ENCODE peak calls at places on chromosomes 4 and X, in five cellular contexts. One of them, this sample, is unnamed.

GRCh38 chrX:9164086-9164485 is 130.2 kb upstream of the FAM9B start:
- DNase-seq in omental fat pad: no peak
- DNase-seq in endodermal cell: no peak
- DNase-seq in activated CD8-positive, alpha-beta memory T cell treated with anti-CD3 and anti-CD28 coated beads for 1 hour: no peak
- DNase-seq in transverse colon: no peak
- DNase-seq in this sample: no peak

GRCh38 chr4:53782468-53782865 is 191.2 kb upstream of the LNX1 start:
- DNase-seq in activated CD8-positive, alpha-beta memory T cell treated with anti-CD3 and anti-CD28 coated beads for 1 hour: no peak
- DNase-seq in endodermal cell: no peak
- DNase-seq in transverse colon: no peak
- DNase-seq in omental fat pad: no peak
- DNase-seq in this sample: no peak

GRCh38 chrX:99117011-99117410 is 1293.1 kb downstream of the PCDH19 start:
- DNase-seq in omental fat pad: no peak
- DNase-seq in endodermal cell: no peak
- DNase-seq in activated CD8-positive, alpha-beta memory T cell treated with anti-CD3 and anti-CD28 coated beads for 1 hour: no peak
- DNase-seq in transverse colon: no peak
- DNase-seq in this sample: no peak

GRCh38 chr4:153512952-153513500 is 46.9 kb downstream of the TMEM131L start:
- DNase-seq in endodermal cell: no peak
- DNase-seq in omental fat pad: no peak
- DNase-seq in transverse colon: no peak
- DNase-seq in activated CD8-positive, alpha-beta memory T cell treated with anti-CD3 and anti-CD28 coated beads for 1 hour: no peak
- DNase-seq in this sample: no peak

GRCh38 chrX:26778320-26778888 is 562.4 kb downstream of the MAGEB5 start:
- DNase-seq in transverse colon: no peak
- DNase-seq in activated CD8-positive, alpha-beta memory T cell treated with anti-CD3 and anti-CD28 coated beads for 1 hour: no peak
- DNase-seq in endodermal cell: no peak
- DNase-seq in omental fat pad: no peak
- DNase-seq in this sample: no peak

GRCh38 chrX:110280954-110281353 is 36.9 kb downstream of the AMMECR1 start:
- DNase-seq in omental fat pad: no peak
- DNase-seq in endodermal cell: no peak
- DNase-seq in activated CD8-positive, alpha-beta memory T cell treated with anti-CD3 and anti-CD28 coated beads for 1 hour: no peak
- DNase-seq in transverse colon: no peak
- DNase-seq in this sample: peak; percentile 43

GRCh38 chr4:143616771-143617170 is 83.7 kb downstream of the FREM3 start:
- DNase-seq in activated CD8-positive, alpha-beta memory T cell treated with anti-CD3 and anti-CD28 coated beads for 1 hour: no peak
- DNase-seq in omental fat pad: no peak
- DNase-seq in transverse colon: no peak
- DNase-seq in endodermal cell: no peak
- DNase-seq in this sample: peak; percentile 17

GRCh38 chrX:9604111-9604907 is 139.5 kb downstream of the TBL1X start:
- DNase-seq in omental fat pad: no peak
- DNase-seq in transverse colon: no peak
- DNase-seq in endodermal cell: no peak
- DNase-seq in activated CD8-positive, alpha-beta memory T cell treated with anti-CD3 and anti-CD28 coated beads for 1 hour: no peak
- DNase-seq in this sample: peak; percentile 16

GRCh38 chr4:89829470-89830138 is 7.4 kb downstream of the SNCA start:
- DNase-seq in omental fat pad: no peak
- DNase-seq in transverse colon: peak; percentile 10
- DNase-seq in endodermal cell: no peak
- DNase-seq in activated CD8-positive, alpha-beta memory T cell treated with anti-CD3 and anti-CD28 coated beads for 1 hour: no peak
- DNase-seq in this sample: peak; percentile 16

GRCh38 chr4:20272411-20272872 is 20.7 kb downstream of the SLIT2 start:
- DNase-seq in endodermal cell: no peak
- DNase-seq in omental fat pad: no peak
- DNase-seq in transverse colon: no peak
- DNase-seq in activated CD8-positive, alpha-beta memory T cell treated with anti-CD3 and anti-CD28 coated beads for 1 hour: no peak
- DNase-seq in this sample: no peak

GRCh38 chrX:131739823-131740222 is 195.9 kb downstream of the OR13H1 start:
- DNase-seq in endodermal cell: no peak
- DNase-seq in transverse colon: no peak
- DNase-seq in activated CD8-positive, alpha-beta memory T cell treated with anti-CD3 and anti-CD28 coated beads for 1 hour: no peak
- DNase-seq in omental fat pad: no peak
- DNase-seq in this sample: no peak

GRCh38 chrX:153379971-153380581 is 21.1 kb downstream of the PNMA6E start:
- DNase-seq in transverse colon: no peak
- DNase-seq in activated CD8-positive, alpha-beta memory T cell treated with anti-CD3 and anti-CD28 coated beads for 1 hour: no peak
- DNase-seq in omental fat pad: no peak
- DNase-seq in endodermal cell: no peak
- DNase-seq in this sample: no peak

GRCh38 chr4:184887333-184887732 is 61.6 kb upstream of the ACSL1 start:
- DNase-seq in endodermal cell: no peak
- DNase-seq in transverse colon: no peak
- DNase-seq in omental fat pad: no peak
- DNase-seq in activated CD8-positive, alpha-beta memory T cell treated with anti-CD3 and anti-CD28 coated beads for 1 hour: no peak
- DNase-seq in this sample: no peak

GRCh38 chr4:15738877-15739276 is 36.0 kb downstream of the BST1 start:
- DNase-seq in transverse colon: no peak
- DNase-seq in omental fat pad: no peak
- DNase-seq in endodermal cell: no peak
- DNase-seq in activated CD8-positive, alpha-beta memory T cell treated with anti-CD3 and anti-CD28 coated beads for 1 hour: no peak
- DNase-seq in this sample: no peak

GRCh38 chrX:31483336-31483735 is 411.5 kb upstream of the FTHL17 start:
- DNase-seq in endodermal cell: no peak
- DNase-seq in transverse colon: no peak
- DNase-seq in omental fat pad: no peak
- DNase-seq in activated CD8-positive, alpha-beta memory T cell treated with anti-CD3 and anti-CD28 coated beads for 1 hour: no peak
- DNase-seq in this sample: peak; percentile 41

This sample was measured in foreskin fibroblast.